ENCODE peak calls at places on chromosomes 2 and 18, in eight cellular contexts. Z is neuronal stem cell, U is amniotic stem cell, N is germinal center, V is NAMALWA, W is EL, I is skeletal muscle cell, C is left lung. Y is an unnamed sample.

GRCh38 chr2:42450136-42450535 is 43.6 kb downstream of the KCNG3 start:
- DNase-seq in U (no peak), V (no peak), N (no peak), C (no peak), I (no peak), Z (no peak), W (no peak), Y (no peak)

GRCh38 chr2:48127612-48128191 is 221.4 kb upstream of the FBXO11 start:
- DNase-seq in N (no peak), V (no peak), Z (no peak), I (no peak), C (no peak), W (no peak), U (no peak), Y (no peak)

GRCh38 chr18:63550068-63550467 is 7.9 kb downstream of the SERPINB12 start:
- DNase-seq in V (no peak), C (no peak), U (no peak), N (no peak), I (no peak), W (no peak), Z (no peak), Y (no peak)

GRCh38 chr2:70525032-70525431 is 28.6 kb downstream of the TGFA start:
- DNase-seq in W (peak; percentile 86), V (no peak), U (no peak), N (no peak), Z (no peak), C (no peak), I (no peak), Y (no peak)

GRCh38 chr2:41283079-41283765 is 764.6 kb upstream of the PKDCC start:
- DNase-seq in W (peak; percentile 79), I (peak; percentile 6), Z (no peak), C (no peak), U (no peak), N (no peak), V (no peak), Y (peak; percentile 20)

GRCh38 chr2:45711224-45711623 is 59.7 kb downstream of the PRKCE start:
- DNase-seq in Z (no peak), W (no peak), V (no peak), I (no peak), U (no peak), N (no peak), C (no peak), Y (no peak)

GRCh38 chr2:47208852-47209606 is 53.9 kb upstream of the STPG4 start:
- DNase-seq in W (peak; percentile 47), U (no peak), Z (no peak), C (no peak), V (no peak), I (no peak), N (no peak), Y (peak; percentile 87)

GRCh38 chr2:96856776-96857673 is 791 bp downstream of the ANKRD39 start:
- DNase-seq in V (peak; percentile 63), I (no peak), Z (no peak), W (peak; percentile 43), C (no peak), U (no peak), N (peak; percentile 71), Y (no peak)

GRCh38 chr2:237909801-237910475 is 50.5 kb downstream of the RAMP1 start:
- DNase-seq in W (no peak), U (no peak), I (no peak), V (no peak), N (no peak), Z (no peak), C (no peak), Y (no peak)

GRCh38 chr2:88038263-88039105 is 17.1 kb downstream of the KRCC1 start:
- DNase-seq in W (peak; percentile 92), U (peak; percentile 47), I (peak; percentile 93), Z (no peak), C (no peak), V (no peak), N (no peak), Y (peak; percentile 97)

GRCh38 chr2:58620127-58620526 is 379.0 kb upstream of the FANCL start:
- DNase-seq in U (no peak), W (peak; percentile 57), V (no peak), C (no peak), Z (no peak), I (no peak), N (no peak), Y (peak; percentile 6)

GRCh38 chr2:64288321-64288931 is 144.2 kb upstream of the PELI1 start:
- DNase-seq in C (no peak), Z (no peak), W (peak; percentile 89), N (no peak), V (no peak), U (no peak), I (peak; percentile 97), Y (peak; percentile 83)

GRCh38 chr2:44100351-44100750 is 68.3 kb upstream of the PPM1B start:
- DNase-seq in W (peak; percentile 97), I (peak; percentile 83), V (no peak), N (no peak), U (peak; percentile 50), Z (no peak), C (peak; percentile 84), Y (peak; percentile 95)